ENCODE peak calls at places on chromosomes 7 and 10, in ten cellular contexts. E is hepatocyte; Y is endothelial cell; D is testis; J is GM06990; C is WTC11; M is CD8-positive, alpha-beta T cell; T is lung; G is dorsolateral prefrontal cortex; P is GM10248. U is an unnamed sample.
A peak's percentile ranks its signal among the peaks of the same experiment; 100 is the strongest.

GRCh38 chr7:107697246-107698044 is 36.8 kb downstream of the SLC26A4 start:
- DNase-seq in E (no peak), Y (no peak), D (no peak), J (no peak), C (no peak), M (no peak), T (no peak), G (no peak), P (no peak), U (no peak)

GRCh38 chr10:119341236-119342016 is 134.1 kb downstream of the GRK5 start:
- DNase-seq in E (peak; percentile 77), Y (no peak), D (no peak), J (no peak), C (no peak), M (no peak), T (no peak), G (no peak), P (peak; percentile 47), U (no peak)

GRCh38 chr10:17873946-17874345 is 64.8 kb downstream of the MRC1 start:
- DNase-seq in E (no peak), Y (no peak), D (no peak), J (no peak), C (no peak), M (no peak), T (no peak), G (no peak), P (no peak), U (no peak)

GRCh38 chr7:4928445-4928844 is 30.5 kb downstream of the MMD2 start:
- DNase-seq in E (no peak), Y (no peak), D (no peak), J (no peak), C (no peak), M (no peak), T (no peak), G (no peak), P (no peak), U (no peak)

GRCh38 chr10:13302821-13303555 is 3.1 kb upstream of the PHYH start:
- DNase-seq in E (no peak), Y (no peak), D (no peak), J (no peak), C (no peak), M (no peak), T (no peak), G (no peak), P (no peak), U (no peak)

GRCh38 chr7:66157060-66157459 is 42.4 kb downstream of the CRCP start:
- DNase-seq in E (no peak), Y (no peak), D (no peak), J (no peak), C (no peak), M (no peak), T (no peak), G (no peak), P (no peak), U (no peak)

GRCh38 chr7:150665075-150665794 is 20.3 kb upstream of the GIMAP2 start:
- DNase-seq in E (no peak), Y (no peak), D (no peak), J (no peak), C (no peak), M (no peak), T (no peak), G (no peak), P (no peak), U (no peak)

GRCh38 chr10:103204353-103205255 is 11.5 kb upstream of the NT5C2 start:
- DNase-seq in E (peak; percentile 11), Y (no peak), D (no peak), J (no peak), C (peak; percentile 89), M (no peak), T (no peak), G (no peak), P (no peak), U (no peak)

GRCh38 chr7:25122373-25122772 is 2.7 kb downstream of the CYCS start:
- DNase-seq in E (no peak), Y (no peak), D (no peak), J (no peak), C (no peak), M (no peak), T (no peak), G (no peak), P (no peak), U (no peak)

GRCh38 chr7:121126801-121127534 is 138.5 kb downstream of the CPED1 start:
- DNase-seq in E (no peak), Y (no peak), D (no peak), J (peak; percentile 5), C (no peak), M (no peak), T (no peak), G (no peak), P (no peak), U (no peak)

GRCh38 chr10:15370741-15371701 is at the start of gene FAM171A1:
- DNase-seq in E (peak; percentile 89), Y (peak; percentile 71), D (peak; percentile 37), J (peak; percentile 51), C (peak; percentile 68), M (peak; percentile 12), T (no peak), G (no peak), P (peak; percentile 57), U (no peak)
- TF ChIP-seq CTCF in E (peak; percentile 29), Y (no peak), D (no peak), J (peak; percentile 10), C (peak; percentile 16), M (no peak), T (no peak), G (no peak), P (peak; percentile 54), U (no peak)

GRCh38 chr7:16801111-16801542 is 3.7 kb downstream of the AGR2 start:
- DNase-seq in E (peak; percentile 76), Y (no peak), D (no peak), J (no peak), C (no peak), M (no peak), T (no peak), G (no peak), P (peak; percentile 24), U (no peak)
- TF ChIP-seq CTCF in E (peak; percentile 55), Y (no peak), D (peak; percentile 17), J (peak; percentile 52), C (no peak), M (peak; percentile 17), T (no peak), G (peak; percentile 21), P (peak; percentile 53), U (no peak)

DNA sequence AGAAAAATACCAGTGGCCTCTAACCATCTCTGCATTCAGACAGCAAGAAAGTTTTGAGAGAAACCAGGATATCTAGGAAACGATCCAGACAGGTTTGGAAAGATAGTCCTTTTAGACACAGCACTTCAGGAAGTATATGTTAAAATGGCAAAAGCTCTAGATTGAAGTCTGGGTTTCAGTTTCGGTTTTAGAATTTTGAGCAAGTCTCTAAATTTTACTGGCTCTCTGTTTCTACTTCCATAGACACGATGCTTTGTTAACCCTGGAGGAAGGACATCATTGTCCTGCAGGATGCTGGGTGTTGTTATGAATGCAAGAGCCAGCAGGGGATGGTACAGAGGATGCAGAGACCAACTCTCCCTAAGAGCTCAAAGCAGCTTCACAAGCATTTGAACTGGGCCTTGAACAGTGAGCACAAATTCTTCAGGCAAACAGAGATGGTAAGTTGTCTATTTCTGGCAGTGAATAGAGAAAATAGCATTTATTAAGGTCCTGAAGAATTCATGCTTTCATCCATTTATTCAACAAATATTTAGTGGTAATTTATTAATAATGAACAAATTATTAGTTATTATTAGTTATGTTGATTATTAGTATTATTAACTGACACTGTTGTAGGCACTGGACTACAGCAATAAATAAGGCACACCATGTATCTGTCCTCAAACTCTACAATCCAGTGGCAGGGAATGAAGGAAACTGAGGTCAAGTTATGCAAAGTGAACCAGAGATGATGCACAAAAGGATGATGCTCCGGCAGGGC is 152.7 kb upstream of the NRP1 start:
- DNase-seq in E (no peak), Y (no peak), D (no peak), J (no peak), C (no peak), M (no peak), T (no peak), G (no peak), P (no peak), U (no peak)
- TF ChIP-seq CTCF in E (no peak), Y (no peak), D (no peak), J (no peak), C (no peak), M (no peak), T (no peak), G (no peak), P (no peak), U (no peak)

GRCh38 chr7:70585071-70585470 is 546.9 kb upstream of the GALNT17 start:
- DNase-seq in E (no peak), Y (no peak), D (no peak), J (no peak), C (peak; percentile 25), M (no peak), T (no peak), G (no peak), P (no peak), U (no peak)
- TF ChIP-seq CTCF in E (peak; percentile 11), Y (no peak), D (no peak), J (peak; percentile 7), C (no peak), M (no peak), T (no peak), G (no peak), P (no peak), U (no peak)

DNA sequence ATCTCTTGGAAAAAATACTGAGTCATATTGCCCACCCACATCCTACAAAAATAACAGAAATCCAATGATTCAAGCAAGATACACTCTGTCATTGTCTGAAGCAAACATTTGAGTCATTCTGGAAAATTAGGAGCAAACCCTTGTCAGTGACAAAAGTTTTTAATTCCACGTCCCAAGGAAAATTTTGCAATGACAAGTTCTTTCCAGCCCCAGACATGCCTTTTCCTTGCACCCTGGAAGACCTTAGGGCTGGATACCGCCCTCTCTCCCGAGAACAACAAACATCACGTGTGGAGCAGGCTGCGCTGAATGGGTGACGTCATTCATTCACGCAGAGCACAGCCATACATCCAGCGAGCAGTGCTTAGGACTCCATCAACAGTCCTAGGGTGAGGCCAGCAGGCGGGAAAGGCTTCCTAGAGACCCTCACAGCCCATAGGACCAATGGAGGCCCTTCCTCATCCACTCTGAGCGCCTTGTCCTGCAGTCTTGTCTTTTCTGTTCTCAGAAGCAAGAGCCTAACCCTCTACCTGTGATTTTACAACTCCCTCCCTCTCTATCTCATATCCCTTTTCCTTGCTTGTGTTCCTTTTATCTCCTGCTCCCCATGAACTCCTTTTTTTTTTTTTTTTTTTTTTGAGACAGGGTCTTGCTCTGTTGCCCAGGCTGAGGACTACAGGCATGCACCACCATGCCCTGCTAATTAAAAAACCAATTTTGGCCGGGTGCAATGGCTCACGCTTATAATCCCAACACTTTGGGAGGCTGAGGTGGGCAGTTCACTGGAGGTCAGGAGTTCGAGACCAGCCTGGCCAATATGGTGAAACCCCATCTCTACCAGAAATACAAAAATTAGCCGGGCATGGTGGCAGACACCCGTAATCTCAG is 23.6 kb upstream of the KDM7A start:
- DNase-seq in E (no peak), Y (no peak), D (no peak), J (no peak), C (no peak), M (no peak), T (no peak), G (no peak), P (no peak), U (no peak)
- TF ChIP-seq CTCF in E (no peak), Y (no peak), D (no peak), J (no peak), C (no peak), M (no peak), T (no peak), G (no peak), P (no peak), U (no peak)